ENCODE peak calls at places on chromosomes 12 and 14, in nine cellular contexts. F is GM04504; K is GF-D8; H is CD8-positive, alpha-beta T cell; P is HFF-Myc; T is cardiac muscle cell; U is NCI-H1417; C is NB4; Y is NCI-H69. Z is an unnamed sample.

GRCh38 chr12:138898-139534 is 72.4 kb downstream of the IQSEC3 start:
- DNase-seq in F (no peak), K (peak; percentile 17), C (no peak), P (no peak), H (no peak), U (no peak), T (no peak), Y (no peak), Z (no peak)

GRCh38 chr14:90061849-90062794 is at the start of gene KCNK13:
- DNase-seq in K (no peak), P (no peak), Y (peak; percentile 98), U (peak; percentile 95), F (no peak), C (peak; percentile 41), T (peak; percentile 43), H (no peak), Z (no peak)

GRCh38 chr14:89927466-89927865 is 27.1 kb downstream of the EFCAB11 start:
- DNase-seq in U (no peak), F (no peak), H (no peak), T (no peak), K (no peak), P (no peak), Y (no peak), C (no peak), Z (no peak)

GRCh38 chr12:108128221-108129016 is 669 bp upstream of the WSCD2 start:
- DNase-seq in Y (no peak), H (no peak), U (no peak), F (no peak), K (no peak), T (no peak), P (no peak), C (no peak), Z (no peak)

GRCh38 chr14:32546246-32546645 is 217.1 kb downstream of the AKAP6 start:
- DNase-seq in F (no peak), H (no peak), T (no peak), C (no peak), K (no peak), P (no peak), Y (no peak), U (no peak), Z (no peak)

GRCh38 chr12:3049596-3050314 is 27.4 kb upstream of the TSPAN9 start:
- DNase-seq in K (no peak), C (no peak), F (no peak), P (no peak), Y (peak; percentile 28), T (no peak), H (no peak), U (no peak), Z (no peak)

GRCh38 chr12:59166457-59166856 is 246.2 kb upstream of the LRIG3 start:
- DNase-seq in U (no peak), P (no peak), T (no peak), Y (no peak), H (no peak), F (no peak), C (no peak), K (no peak), Z (no peak)

GRCh38 chr12:62813031-62813829 is 121.7 kb downstream of the PPM1H start:
- DNase-seq in T (peak; percentile 76), C (peak; percentile 81), U (peak; percentile 22), Y (peak; percentile 81), H (no peak), K (no peak), P (peak; percentile 60), F (no peak), Z (no peak)

GRCh38 chr12:56836800-56837663 is 73.9 kb downstream of the HSD17B6 start:
- DNase-seq in F (peak; percentile 38), C (peak; percentile 50), U (no peak), K (no peak), H (no peak), P (peak; percentile 74), T (no peak), Y (peak; percentile 35), Z (peak; percentile 16)

GRCh38 chr12:104426926-104427546 is 29.7 kb upstream of the CHST11 start:
- DNase-seq in U (no peak), F (peak; percentile 27), Y (no peak), H (no peak), C (no peak), K (no peak), T (no peak), P (peak; percentile 25), Z (peak; percentile 70)

GRCh38 chr14:101188571-101188915 is 285.0 kb upstream of the RTL1 start:
- DNase-seq in K (no peak), P (no peak), C (no peak), F (no peak), U (no peak), H (no peak), T (no peak), Y (no peak), Z (no peak)

GRCh38 chr12:19273482-19274330 is 144.2 kb downstream of the PLEKHA5 start:
- DNase-seq in F (peak; percentile 89), Y (peak; percentile 94), C (peak; percentile 79), P (peak; percentile 97), T (no peak), K (peak; percentile 0), H (peak; percentile 35), U (peak; percentile 95), Z (peak; percentile 92)

GRCh38 chr12:1810201-1810930 is 10.0 kb upstream of the LRTM2 start:
- DNase-seq in P (no peak), Y (no peak), F (no peak), T (no peak), K (no peak), U (no peak), C (peak; percentile 86), H (no peak), Z (no peak)

GRCh38 chr14:101474563-101475467 is 86.5 kb upstream of the DIO3 start:
- DNase-seq in Y (no peak), U (no peak), P (no peak), F (no peak), H (no peak), K (no peak), T (no peak), C (no peak), Z (no peak)

GRCh38 chr14:64825498-64825897 is 54.2 kb downstream of the SPTB start:
- DNase-seq in P (no peak), U (no peak), K (no peak), C (no peak), F (no peak), T (peak; percentile 87), H (no peak), Y (no peak), Z (no peak)

GRCh38 chr14:92841930-92842329 is 47.8 kb downstream of the GOLGA5 start:
- DNase-seq in P (no peak), C (no peak), F (no peak), T (no peak), U (no peak), H (no peak), Y (no peak), K (no peak), Z (no peak)

GRCh38 chr12:116160196-116160595 is 117.3 kb downstream of the MED13L start:
- DNase-seq in Y (peak; percentile 48), H (no peak), U (no peak), F (no peak), T (no peak), K (no peak), P (no peak), C (no peak), Z (no peak)

GRCh38 chr14:105012171-105012985 is 8.5 kb downstream of the CDCA4 start:
- DNase-seq in U (no peak), K (no peak), C (no peak), F (no peak), H (no peak), P (no peak), T (no peak), Y (no peak), Z (no peak)

GRCh38 chr12:54038760-54039414 is 6.0 kb downstream of the HOXC5 start:
- DNase-seq in T (no peak), Y (peak; percentile 73), K (no peak), H (no peak), P (no peak), U (peak; percentile 51), C (no peak), F (no peak), Z (no peak)

Z was measured in BJ.